ENCODE peak calls at places on chromosome 5, in ten cellular contexts. T, B, Y, I, L, N, P, U, W and R are unnamed samples.

GRCh38 chr5:155532621-155533314 is 519.2 kb downstream of the KIF4B start:
- DNase-seq in T (no peak), B (no peak), Y (no peak), I (peak), L (no peak), N (peak), P (no peak), U (no peak), W (no peak), R (no peak)

GRCh38 chr5:134436523-134437339 is 25.1 kb upstream of the CDKN2AIPNL start:
- DNase-seq in T (peak), B (peak), Y (peak), I (peak), L (peak), N (peak), P (peak), U (peak), W (peak), R (no peak)

GRCh38 chr5:66989286-66989685 is 207.3 kb downstream of the CD180 start:
- DNase-seq in T (no peak), B (no peak), Y (no peak), I (no peak), L (no peak), N (no peak), P (no peak), U (no peak), W (no peak), R (no peak)

GRCh38 chr5:78757269-78758053 is 108.9 kb upstream of the LHFPL2 start:
- DNase-seq in T (no peak), B (no peak), Y (no peak), I (no peak), L (peak), N (peak), P (peak), U (no peak), W (no peak), R (no peak)

GRCh38 chr5:167072225-167072624 is 1219.2 kb upstream of the WWC1 start:
- DNase-seq in T (no peak), B (no peak), Y (no peak), I (peak), L (no peak), N (peak), P (no peak), U (no peak), W (no peak), R (no peak)

GRCh38 chr5:83077662-83078261 is 415 bp downstream of the XRCC4 start:
- DNase-seq in T (no peak), B (no peak), Y (no peak), I (peak), L (no peak), N (peak), P (no peak), U (no peak), W (no peak), R (no peak)

GRCh38 chr5:155605898-155606297 is 592.3 kb downstream of the KIF4B start:
- DNase-seq in T (no peak), B (no peak), Y (no peak), I (no peak), L (no peak), N (no peak), P (no peak), U (no peak), W (no peak), R (no peak)

GRCh38 chr5:155726267-155726666 is 600.7 kb upstream of the SGCD start:
- DNase-seq in T (no peak), B (no peak), Y (no peak), I (no peak), L (no peak), N (peak), P (no peak), U (no peak), W (no peak), R (no peak)

GRCh38 chr5:3784854-3785253 is 189.2 kb downstream of the IRX1 start:
- DNase-seq in T (no peak), B (no peak), Y (no peak), I (no peak), L (no peak), N (no peak), P (no peak), U (no peak), W (no peak), R (no peak)

GRCh38 chr5:136890431-136891148 is 525.2 kb upstream of the TRPC7 start:
- DNase-seq in T (no peak), B (no peak), Y (no peak), I (no peak), L (no peak), N (no peak), P (no peak), U (no peak), W (no peak), R (no peak)

GRCh38 chr5:35313296-35313695 is 83.0 kb upstream of the PRLR start:
- DNase-seq in T (no peak), B (no peak), Y (no peak), I (peak), L (no peak), N (peak), P (no peak), U (no peak), W (no peak), R (no peak)

DNA sequence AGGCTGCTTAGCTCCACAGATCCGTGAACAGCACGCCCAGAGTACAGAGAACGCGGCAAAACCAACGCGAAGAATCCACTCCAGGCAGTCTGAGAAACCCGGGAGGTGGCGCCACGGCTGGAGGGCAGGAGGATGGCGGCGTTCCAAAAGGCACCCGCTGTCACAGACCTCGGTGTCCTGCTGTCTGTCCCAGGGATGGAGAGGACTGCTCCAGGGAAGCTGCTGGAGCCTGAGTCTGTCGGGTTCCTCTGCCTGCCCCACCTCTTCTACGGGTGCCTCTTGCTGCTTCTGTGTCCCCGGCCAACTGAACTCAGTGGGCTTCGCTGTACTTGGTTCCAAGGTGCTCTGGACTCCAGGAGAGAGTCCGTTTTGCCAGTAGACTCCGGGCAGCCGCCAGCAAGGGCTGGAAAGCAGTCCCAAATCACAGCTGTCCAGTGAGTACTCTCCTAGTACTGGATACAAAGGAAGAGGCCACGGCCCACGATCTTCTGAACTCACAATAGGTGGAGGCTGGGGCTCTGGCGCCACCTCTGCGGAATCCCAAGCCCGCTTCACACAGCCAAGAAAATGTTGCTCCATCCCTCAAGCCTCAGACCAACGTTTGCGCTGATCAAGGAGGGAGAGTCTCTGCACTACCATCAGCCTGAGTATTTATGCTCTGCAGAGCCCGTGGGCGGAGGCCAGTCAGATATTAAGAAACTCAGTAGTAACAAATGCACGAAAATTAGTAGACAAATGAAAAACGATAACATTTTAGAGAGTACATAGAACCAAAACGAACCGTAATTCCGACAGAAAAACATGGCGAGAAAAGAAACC is 442 bp downstream of the ANXA2R start:
- DNase-seq in T (peak), B (peak), Y (peak), I (no peak), L (peak), N (peak), P (no peak), U (peak), W (peak), R (no peak)
- TF ChIP-seq CTCF in T (no peak), B (no peak), Y (peak), I (no peak), L (peak), N (peak), P (peak), U (no peak), W (peak), R (peak)

GRCh38 chr5:133358271-133358670 is 254.1 kb downstream of the FSTL4 start:
- DNase-seq in T (no peak), B (no peak), Y (no peak), I (no peak), L (no peak), N (no peak), P (no peak), U (no peak), W (no peak), R (no peak)
- TF ChIP-seq CTCF in T (no peak), B (no peak), Y (no peak), I (no peak), L (no peak), N (no peak), P (no peak), U (no peak), W (no peak), R (no peak)

DNA sequence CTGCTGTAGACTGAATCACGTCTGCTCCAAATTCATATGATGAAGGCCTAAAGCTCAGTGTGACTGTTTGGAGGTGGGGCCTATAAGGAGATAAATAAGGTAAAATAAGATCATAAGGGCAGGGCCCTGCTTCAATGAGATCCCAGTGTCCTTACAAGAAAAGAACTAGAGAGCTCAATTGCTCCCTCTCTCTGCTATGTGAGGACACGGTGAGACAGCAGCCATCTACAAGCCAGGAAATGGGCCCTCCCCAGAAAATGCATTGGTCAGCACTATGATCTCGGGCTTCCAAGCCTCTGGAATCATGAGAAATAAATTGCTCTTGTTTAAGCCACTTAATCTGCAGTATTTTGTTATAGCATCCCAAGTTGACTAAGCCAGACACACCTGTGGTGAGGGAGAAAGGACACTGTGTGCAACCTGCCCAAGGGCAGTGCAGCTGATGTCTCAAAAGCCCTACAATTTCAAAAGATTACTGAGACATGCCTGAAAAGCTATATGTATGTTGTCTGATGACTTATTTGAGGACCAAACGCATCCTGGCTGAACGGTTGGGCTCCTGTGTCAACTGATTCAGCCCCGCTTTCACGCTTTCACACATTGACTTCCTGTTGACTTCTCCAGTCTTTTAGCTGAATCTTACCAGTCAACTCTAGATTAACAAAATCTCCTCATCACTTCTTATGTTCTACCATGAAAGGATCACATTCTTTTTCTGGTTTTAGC is 13.2 kb downstream of the GZMK start:
- DNase-seq in T (no peak), B (peak), Y (peak), I (no peak), L (no peak), N (peak), P (no peak), U (no peak), W (no peak), R (no peak)
- TF ChIP-seq CTCF in T (no peak), B (no peak), Y (peak), I (no peak), L (no peak), N (no peak), P (no peak), U (no peak), W (no peak), R (no peak)

GRCh38 chr5:38831909-38832308 is 13.9 kb upstream of the OSMR start:
- DNase-seq in T (no peak), B (no peak), Y (no peak), I (no peak), L (no peak), N (peak), P (no peak), U (no peak), W (no peak), R (no peak)
- TF ChIP-seq CTCF in T (peak), B (no peak), Y (no peak), I (no peak), L (peak), N (peak), P (peak), U (peak), W (peak), R (peak)